ENCODE peak calls at places on chromosome 6, in four cellular contexts. J is GM12878, A is HepG2, L is K562. O is an unnamed sample.

GRCh38 chr6:52663120-52663934 is 7.6 kb upstream of the TMEM14A start:
- DNase-seq in J (peak), L (peak), A (peak), O (no peak)

GRCh38 chr6:80641591-80641990 is 535.1 kb downstream of the BCKDHB start:
- DNase-seq in L (no peak), A (no peak), J (no peak), O (no peak)

GRCh38 chr6:112503210-112503609 is 156.1 kb downstream of the RFPL4B start:
- DNase-seq in L (no peak), A (no peak), J (no peak), O (no peak)

GRCh38 chr6:1335367-1336037 is 23.6 kb downstream of the FOXQ1 start:
- DNase-seq in A (peak), J (no peak), L (no peak), O (no peak)

GRCh38 chr6:43125555-43125954 is 45.5 kb upstream of the SRF start:
- DNase-seq in J (no peak), L (no peak), A (no peak), O (no peak)

GRCh38 chr6:15266423-15266996 is 20.6 kb downstream of the JARID2 start:
- DNase-seq in J (no peak), L (peak), A (peak), O (no peak)

GRCh38 chr6:104589940-104590339 is 269.8 kb downstream of the HACE1 start:
- DNase-seq in J (no peak), A (no peak), L (no peak), O (no peak)

GRCh38 chr6:116557863-116558262 is 4.3 kb downstream of the CALHM4 start:
- DNase-seq in L (no peak), A (peak), J (no peak), O (no peak)

GRCh38 chr6:77467038-77467437 is 3.7 kb upstream of the HTR1B start:
- DNase-seq in A (no peak), J (no peak), L (no peak), O (no peak)

GRCh38 chr6:80210618-80211017 is 104.1 kb downstream of the BCKDHB start:
- DNase-seq in A (no peak), L (no peak), J (peak), O (peak)

GRCh38 chr6:5644523-5645183 is 362.1 kb downstream of the NRN1 start:
- DNase-seq in A (no peak), J (no peak), L (no peak), O (peak)

GRCh38 chr6:89059227-89059626 is 21.3 kb upstream of the PNRC1 start:
- DNase-seq in L (no peak), J (no peak), A (no peak), O (no peak)

GRCh38 chr6:121436966-121437756 is 1.7 kb downstream of the GJA1 start:
- DNase-seq in J (no peak), A (no peak), L (no peak), O (no peak)

GRCh38 chr6:45445749-45446454 is 68.2 kb upstream of the SUPT3H start:
- DNase-seq in J (no peak), L (peak), A (peak), O (no peak)

GRCh38 chr6:97822632-97823031 is 539.6 kb upstream of the MMS22L start:
- DNase-seq in J (no peak), L (no peak), A (no peak), O (no peak)

GRCh38 chr6:168650686-168651085 is 209.7 kb downstream of the SMOC2 start:
- DNase-seq in A (no peak), J (no peak), L (no peak), O (no peak)

GRCh38 chr6:44342489-44342888 is at the start of gene SPATS1:
- DNase-seq in J (no peak), A (no peak), L (no peak), O (no peak)

GRCh38 chr6:64777941-64778785 is 928.9 kb downstream of the EYS start:
- DNase-seq in A (no peak), J (no peak), L (no peak), O (no peak)

GRCh38 chr6:101876431-101876830 is 482.9 kb downstream of the GRIK2 start:
- DNase-seq in A (no peak), L (no peak), J (no peak), O (no peak)

GRCh38 chr6:3900744-3901351 is 51.7 kb downstream of the FAM50B start:
- DNase-seq in A (peak), L (no peak), J (no peak), O (no peak)

GRCh38 chr6:121437861-121438651 is 2.6 kb downstream of the GJA1 start:
- DNase-seq in J (no peak), A (no peak), L (no peak), O (no peak)

GRCh38 chr6:448296-449056 is 56.9 kb downstream of the IRF4 start:
- DNase-seq in J (no peak), L (no peak), A (no peak), O (no peak)

GRCh38 chr6:158000530-158001307 is 19.1 kb downstream of the SYNJ2 start:
- DNase-seq in J (no peak), L (no peak), A (no peak), O (no peak)

GRCh38 chr6:1336246-1336843 is 24.4 kb downstream of the FOXQ1 start:
- DNase-seq in A (peak), J (no peak), L (no peak), O (no peak)

GRCh38 chr6:154613137-154613676 is 102.7 kb upstream of the CNKSR3 start:
- DNase-seq in A (no peak), L (peak), J (no peak), O (no peak)

GRCh38 chr6:113936093-113936934 is 34.6 kb downstream of the HDAC2 start:
- DNase-seq in A (peak), J (peak), L (peak), O (no peak)

GRCh38 chr6:113995632-113996031 is 24.7 kb upstream of the HDAC2 start:
- DNase-seq in A (peak), J (no peak), L (no peak), O (peak)

GRCh38 chr6:2876210-2877056 is 26.7 kb downstream of the SERPINB9 start:
- DNase-seq in J (no peak), A (peak), L (no peak), O (no peak)

GRCh38 chr6:4129446-4129845 is 5.9 kb downstream of the ECI2 start:
- DNase-seq in J (no peak), L (no peak), A (no peak), O (no peak)

GRCh38 chr6:133983099-133983939 is 30.3 kb downstream of the TBPL1 start:
- DNase-seq in A (peak), L (no peak), J (no peak), O (no peak)

GRCh38 chr6:17107768-17108325 is 6.0 kb downstream of the STMND1 start:
- DNase-seq in L (no peak), J (no peak), A (no peak), O (no peak)

GRCh38 chr6:43376551-43376981 is 7.1 kb upstream of the ZNF318 start:
- DNase-seq in L (no peak), J (peak), A (no peak), O (no peak)

GRCh38 chr6:148746363-148747144 is at the start of gene UST:
- DNase-seq in A (no peak), L (peak), J (no peak), O (peak)

GRCh38 chr6:72956272-72956671 is 269.0 kb downstream of the KHDC1L start:
- DNase-seq in J (no peak), A (no peak), L (no peak), O (no peak)

GRCh38 chr6:155528982-155529453 is 73.4 kb upstream of the NOX3 start:
- DNase-seq in L (no peak), J (no peak), A (peak), O (no peak)

GRCh38 chr6:26240157-26240980 is 124.6 kb upstream of the BTN3A2 start:
- DNase-seq in L (no peak), A (no peak), J (peak), O (no peak)

GRCh38 chr6:81977488-81977887 is 225.0 kb upstream of the TENT5A start:
- DNase-seq in L (no peak), J (no peak), A (no peak), O (no peak)

GRCh38 chr6:83985715-83986114 is 47.9 kb upstream of the MRAP2 start:
- DNase-seq in J (no peak), L (no peak), A (no peak), O (no peak)
- TF ChIP-seq SRF in J (no peak), L (no peak), A (no peak), O (no peak)

DNA sequence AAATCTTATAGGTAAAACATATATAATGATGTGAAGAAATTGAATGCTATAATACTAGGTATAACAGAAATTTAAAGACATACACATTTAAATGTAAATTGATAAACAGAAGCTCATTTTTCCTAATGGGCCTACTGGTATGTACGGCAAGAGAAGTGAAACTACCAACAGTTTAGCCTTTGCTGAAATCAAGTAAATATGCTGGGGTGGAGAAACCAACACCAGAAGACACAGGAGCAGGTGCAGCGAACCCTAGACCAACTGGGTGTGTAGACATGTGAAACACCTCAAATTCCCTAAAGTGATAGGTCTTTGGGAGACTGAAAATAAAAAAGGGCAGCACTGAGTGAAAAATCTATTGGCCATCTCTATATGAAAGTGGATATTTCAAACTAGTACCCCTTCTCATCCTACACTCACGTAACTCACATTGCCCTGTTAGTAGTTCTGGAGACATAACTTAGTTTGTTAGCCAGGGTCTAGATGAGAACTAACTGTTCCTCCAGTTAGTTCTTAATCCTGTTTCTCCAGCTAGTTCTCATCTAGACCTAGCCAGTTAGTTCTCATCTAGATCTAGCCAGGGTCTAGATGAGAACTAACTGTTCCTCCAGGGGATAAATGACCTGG is 53.1 kb downstream of the SLC35D3 start:
- DNase-seq in A (no peak), L (no peak), J (no peak), O (no peak)
- TF ChIP-seq TAF1 in A (no peak), L (no peak), J (no peak), O (no peak)

DNA sequence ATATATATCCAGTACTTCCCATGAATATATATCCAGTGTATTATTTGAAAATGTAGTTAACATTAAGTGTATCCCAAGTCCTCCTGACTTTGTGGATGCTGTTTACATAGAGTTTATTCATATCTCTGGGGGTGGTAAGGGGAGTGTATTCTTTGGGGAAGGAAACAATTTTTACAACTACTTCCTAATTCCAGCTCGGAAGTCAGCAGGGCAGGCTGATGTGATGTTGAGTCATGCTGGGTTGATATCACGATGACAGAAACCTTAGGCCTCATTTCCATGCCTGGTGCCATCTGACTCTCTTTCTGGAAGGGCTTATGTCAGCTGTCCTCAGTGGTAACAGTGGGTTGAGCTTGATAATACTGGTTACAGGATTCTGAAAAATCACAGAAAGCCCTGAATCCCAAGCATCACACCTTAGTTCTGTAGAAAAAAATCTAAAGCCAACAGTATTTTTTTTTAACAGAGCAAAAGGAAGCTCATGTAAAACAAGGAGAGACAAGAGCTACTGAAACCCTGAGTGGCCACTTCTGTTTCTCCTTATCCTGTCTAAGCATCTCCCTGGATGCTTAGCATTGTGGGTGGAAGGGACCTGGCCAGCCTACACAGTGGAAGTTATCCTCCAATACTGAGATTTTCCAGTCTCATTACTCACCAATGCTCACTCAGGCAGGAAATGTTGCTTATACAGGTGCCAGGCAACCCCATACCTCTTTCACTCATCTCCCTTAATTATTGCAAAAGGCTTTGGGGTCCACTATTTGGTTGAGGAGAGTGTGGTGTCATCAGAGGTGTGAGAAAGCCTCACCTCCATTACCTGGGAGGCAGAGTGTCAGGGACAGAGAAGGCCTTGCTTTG is 75.2 kb upstream of the IYD start:
- DNase-seq in J (no peak), A (no peak), L (no peak), O (no peak)
- TF ChIP-seq SRF in J (no peak), A (no peak), L (no peak), O (no peak)

GRCh38 chr6:31128093-31128676 is 7.9 kb upstream of the CDSN start:
- DNase-seq in A (peak), J (peak), L (peak), O (peak)

GRCh38 chr6:31125162-31125561 is 4.9 kb upstream of the CDSN start:
- DNase-seq in A (no peak), L (no peak), J (no peak), O (no peak)

GRCh38 chr6:31122803-31123706 is 2.8 kb upstream of the CDSN start:
- DNase-seq in A (peak), L (peak), J (no peak), O (no peak)

GRCh38 chr6:31126416-31127175 is 6.3 kb upstream of the CDSN start:
- DNase-seq in J (no peak), A (no peak), L (no peak), O (no peak)

GRCh38 chr6:31125586-31126363 is 5.5 kb upstream of the CDSN start:
- DNase-seq in J (no peak), A (no peak), L (no peak), O (no peak)
- TF ChIP-seq TAF1 in J (no peak), A (no peak), L (no peak), O (no peak)

GRCh38 chr6:170176621-170177382 is 114.1 kb downstream of the DLL1 start:
- DNase-seq in J (no peak), A (no peak), L (no peak), O (peak)

GRCh38 chr6:170178266-170178560 is 112.7 kb downstream of the DLL1 start:
- DNase-seq in A (no peak), L (no peak), J (no peak), O (no peak)

GRCh38 chr6:170178561-170179477 is 112.1 kb downstream of the DLL1 start:
- DNase-seq in L (no peak), J (no peak), A (no peak), O (peak)

GRCh38 chr6:170175644-170176620 is 114.9 kb downstream of the DLL1 start:
- DNase-seq in L (no peak), A (no peak), J (no peak), O (no peak)

DNA sequence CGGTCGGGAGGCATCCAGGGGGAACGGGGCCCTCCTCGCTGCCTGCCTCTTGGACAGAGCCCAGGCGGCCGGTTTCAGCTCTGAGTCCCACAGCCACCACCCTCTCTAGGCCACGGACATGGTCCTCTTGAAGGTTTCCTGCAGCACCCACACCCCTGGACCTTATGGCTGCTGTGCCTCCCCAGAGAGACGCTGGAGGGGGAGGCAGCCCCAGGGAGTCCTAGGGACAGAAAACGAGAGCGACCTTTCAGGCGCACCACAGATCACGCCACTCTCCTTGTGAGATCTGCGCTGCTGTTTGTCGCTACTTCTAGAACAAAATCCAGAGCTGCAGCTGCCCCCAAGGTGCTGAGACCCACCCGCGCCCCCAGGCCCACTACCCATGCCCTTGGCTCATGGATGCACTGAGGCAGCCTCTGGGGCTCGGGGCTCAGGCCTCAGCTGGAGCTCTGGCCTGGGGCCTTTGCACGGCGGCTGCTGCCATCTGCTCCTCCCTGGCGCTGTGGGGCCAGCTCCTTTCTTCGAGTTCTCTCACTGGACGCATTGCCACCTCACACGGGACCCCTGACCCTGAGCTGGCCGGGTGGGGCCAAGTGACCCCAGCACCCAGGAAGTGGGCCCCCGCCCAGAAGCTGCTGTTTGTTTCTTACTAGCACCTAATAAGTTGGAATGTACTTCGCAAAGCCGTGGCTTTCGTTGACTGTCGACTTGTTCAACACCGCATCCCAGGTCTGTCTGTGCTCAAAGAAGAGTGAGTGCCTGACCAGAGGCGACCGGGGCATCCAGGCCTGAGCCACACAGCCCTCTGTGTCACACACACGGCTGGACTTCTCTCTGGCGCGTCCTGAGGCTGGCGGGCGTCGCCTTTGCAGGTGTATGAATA is 113.3 kb downstream of the DLL1 start:
- DNase-seq in J (no peak), L (no peak), A (no peak), O (peak)
- TF ChIP-seq SRF in J (no peak), L (no peak), A (no peak), O (no peak)

GRCh38 chr6:159061146-159061545 is 16.4 kb upstream of the TAGAP start:
- DNase-seq in J (no peak), A (no peak), L (no peak), O (no peak)
- TF ChIP-seq TAF1 in J (no peak), A (no peak), L (no peak), O (no peak)

DNA sequence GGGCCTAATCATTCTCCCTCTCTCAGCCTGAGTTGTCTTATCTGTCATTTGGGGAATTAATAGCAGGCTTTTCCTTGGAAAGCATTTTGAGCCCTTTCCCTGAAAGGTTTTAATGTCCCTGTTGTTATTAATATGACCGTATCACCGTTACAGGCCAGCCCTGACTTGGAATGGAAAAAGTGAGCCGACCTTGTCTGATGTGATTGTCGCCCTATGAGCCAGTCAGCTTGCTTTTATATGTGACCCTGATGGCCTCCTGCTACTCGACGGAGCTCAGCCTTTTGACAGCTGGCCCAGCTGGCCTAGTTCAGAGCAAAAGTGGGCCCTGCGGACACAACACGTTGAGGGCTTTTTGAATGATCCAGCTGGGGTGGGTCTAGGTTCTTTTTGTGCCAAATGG is 122.2 kb upstream of the HDGFL1 start:
- DNase-seq in J (no peak), A (no peak), L (no peak), O (no peak)
- TF ChIP-seq SRF in J (no peak), A (no peak), L (no peak), O (no peak)

DNA sequence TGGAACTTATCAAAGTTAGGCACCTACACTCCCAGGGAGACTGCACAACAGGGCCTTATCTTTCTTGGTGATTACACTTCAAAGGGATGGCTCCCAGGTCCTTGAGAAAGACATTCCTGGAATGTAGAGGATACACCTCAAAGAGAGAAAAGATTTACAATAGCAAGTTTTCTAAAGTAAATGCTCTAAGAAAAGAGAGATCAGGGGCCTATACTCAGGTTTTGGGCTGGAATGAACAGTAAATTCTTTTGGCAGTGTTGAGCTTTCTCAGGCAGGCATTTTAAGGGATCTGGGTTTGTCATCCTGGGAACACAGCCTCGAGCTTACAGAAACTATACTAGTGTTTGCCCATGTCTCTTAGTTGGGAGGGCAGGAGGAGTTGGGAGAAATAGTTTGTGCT is 31.7 kb upstream of the ME1 start:
- DNase-seq in L (no peak), A (peak), J (no peak), O (no peak)
- TF ChIP-seq TAF1 in L (no peak), A (no peak), J (no peak), O (no peak)

GRCh38 chr6:143966291-143966690 is 41.8 kb downstream of the PLAGL1 start:
- DNase-seq in L (no peak), J (no peak), A (no peak), O (no peak)
- TF ChIP-seq SRF in L (no peak), J (no peak), A (no peak), O (no peak)